ENCODE peak calls at places on chromosomes 5 and 9, in four cellular contexts. V, Q, J and E are unnamed samples.

GRCh38 chr9:93676310-93677054 is 100.1 kb downstream of the PHF2 start:
- DNase-seq in V (peak; percentile 16), Q (no peak), J (peak; percentile 46), E (no peak)

GRCh38 chr9:137482094-137482781 is 23.1 kb upstream of the NSMF start:
- DNase-seq in Q (peak; percentile 68), J (peak; percentile 84), V (peak; percentile 35), E (peak; percentile 68)

GRCh38 chr5:175709276-175709781 is 51.5 kb downstream of the HRH2 start:
- DNase-seq in V (no peak), Q (no peak), J (peak; percentile 25), E (peak; percentile 50)

GRCh38 chr5:32076699-32077695 is 97.1 kb downstream of the GOLPH3 start:
- DNase-seq in Q (peak; percentile 62), J (no peak), V (peak; percentile 67), E (peak; percentile 48)

GRCh38 chr9:8179381-8180053 is 379.9 kb upstream of the DMAC1 start:
- DNase-seq in V (no peak), Q (no peak), J (no peak), E (no peak)

GRCh38 chr5:50445281-50445949 is 4.3 kb upstream of the EMB start:
- DNase-seq in Q (no peak), V (no peak), J (no peak), E (no peak)

GRCh38 chr9:105503873-105504272 is 54.1 kb upstream of the FKTN start:
- DNase-seq in J (no peak), V (no peak), Q (no peak), E (no peak)

GRCh38 chr9:110619831-110620230 is 40.3 kb upstream of the SVEP1 start:
- DNase-seq in V (no peak), Q (no peak), J (no peak), E (no peak)

GRCh38 chr9:116471943-116472506 is 215.1 kb upstream of the TRIM32 start:
- DNase-seq in V (no peak), J (no peak), Q (no peak), E (no peak)

GRCh38 chr5:89036166-89036565 is 153.2 kb upstream of the MEF2C start:
- DNase-seq in J (no peak), V (no peak), Q (no peak), E (no peak)

GRCh38 chr5:8340739-8341344 is 471.9 kb downstream of the MTRR start:
- DNase-seq in Q (peak; percentile 4), V (no peak), J (no peak), E (no peak)

GRCh38 chr5:178234753-178235599 is 2.4 kb upstream of the PHYKPL start:
- DNase-seq in V (peak; percentile 70), Q (peak; percentile 66), J (no peak), E (peak; percentile 95)

GRCh38 chr5:176541338-176542134 is 4.3 kb upstream of the RNF44 start:
- DNase-seq in V (peak; percentile 65), Q (peak; percentile 32), J (no peak), E (peak; percentile 71)

GRCh38 chr5:147310059-147310704 is 75.4 kb downstream of the STK32A start:
- DNase-seq in Q (peak; percentile 93), J (peak; percentile 69), V (no peak), E (peak; percentile 24)

GRCh38 chr9:130243015-130243881 is 22.3 kb upstream of the HMCN2 start:
- DNase-seq in J (peak; percentile 76), V (peak; percentile 60), Q (peak; percentile 79), E (peak; percentile 97)

GRCh38 chr9:137678202-137678601 is 59.4 kb downstream of the EHMT1 start:
- DNase-seq in V (no peak), J (no peak), Q (no peak), E (no peak)

GRCh38 chr9:93906182-93906880 is 48.8 kb downstream of the BARX1 start:
- DNase-seq in Q (no peak), V (no peak), J (no peak), E (no peak)

GRCh38 chr9:99103505-99103904 is 1.4 kb upstream of the TGFBR1 start:
- DNase-seq in J (no peak), Q (peak; percentile 18), V (no peak), E (no peak)

GRCh38 chr5:82635561-82636288 is 357.6 kb upstream of the RPS23 start:
- DNase-seq in V (no peak), J (no peak), Q (peak; percentile 89), E (no peak)

GRCh38 chr5:179294131-179294780 is 51.0 kb downstream of the ADAMTS2 start:
- DNase-seq in Q (no peak), V (no peak), J (no peak), E (no peak)

GRCh38 chr9:124320062-124320973 is 62.6 kb downstream of the NEK6 start:
- DNase-seq in J (peak; percentile 69), Q (peak; percentile 64), V (peak; percentile 73), E (peak; percentile 54)

GRCh38 chr9:129340427-129341196 is 162.6 kb upstream of the IER5L start:
- DNase-seq in V (no peak), J (no peak), Q (peak; percentile 59), E (no peak)

GRCh38 chr5:3214396-3214795 is 381.2 kb upstream of the IRX1 start:
- DNase-seq in J (no peak), Q (no peak), V (no peak), E (no peak)

GRCh38 chr5:123949043-123949804 is 437.2 kb downstream of the CSNK1G3 start:
- DNase-seq in J (no peak), Q (no peak), V (no peak), E (no peak)

GRCh38 chr9:33081128-33081851 is 4.8 kb upstream of the SMU1 start:
- DNase-seq in J (no peak), Q (peak; percentile 89), V (peak; percentile 66), E (peak; percentile 93)

GRCh38 chr5:143676794-143677193 is 135.2 kb upstream of the HMHB1 start:
- DNase-seq in Q (no peak), V (no peak), J (no peak), E (no peak)

GRCh38 chr5:14208071-14209021 is 65.2 kb downstream of the TRIO start:
- DNase-seq in Q (peak; percentile 75), J (no peak), V (no peak), E (no peak)

GRCh38 chr5:24804221-24804681 is 159.5 kb upstream of the CDH10 start:
- DNase-seq in V (no peak), J (no peak), Q (no peak), E (no peak)

GRCh38 chr5:114367029-114367428 is 5.2 kb downstream of the KCNN2 start:
- DNase-seq in V (no peak), J (no peak), Q (no peak), E (no peak)

GRCh38 chr5:45035991-45036390 is 227.2 kb downstream of the MRPS30 start:
- DNase-seq in J (no peak), V (no peak), Q (no peak), E (no peak)

GRCh38 chr5:71925608-71926091 is 181.6 kb upstream of the MAP1B start:
- DNase-seq in V (peak; percentile 59), J (no peak), Q (peak; percentile 43), E (no peak)

GRCh38 chr5:72021651-72022357 is 85.5 kb upstream of the MAP1B start:
- DNase-seq in J (no peak), V (no peak), Q (no peak), E (no peak)

GRCh38 chr5:179243333-179243732 is 101.9 kb downstream of the ADAMTS2 start:
- DNase-seq in V (peak; percentile 8), J (peak; percentile 15), Q (no peak), E (peak; percentile 64)

GRCh38 chr5:150613991-150614650 is 26.3 kb upstream of the SYNPO start:
- DNase-seq in Q (no peak), V (no peak), J (no peak), E (no peak)

GRCh38 chr5:150616506-150616905 is 24.0 kb upstream of the SYNPO start:
- DNase-seq in Q (no peak), J (no peak), V (no peak), E (no peak)

GRCh38 chr5:150614651-150615040 is 25.8 kb upstream of the SYNPO start:
- DNase-seq in V (no peak), Q (no peak), J (no peak), E (no peak)

GRCh38 chr5:150615141-150615699 is 25.2 kb upstream of the SYNPO start:
- DNase-seq in J (no peak), V (peak; percentile 81), Q (no peak), E (no peak)

DNA sequence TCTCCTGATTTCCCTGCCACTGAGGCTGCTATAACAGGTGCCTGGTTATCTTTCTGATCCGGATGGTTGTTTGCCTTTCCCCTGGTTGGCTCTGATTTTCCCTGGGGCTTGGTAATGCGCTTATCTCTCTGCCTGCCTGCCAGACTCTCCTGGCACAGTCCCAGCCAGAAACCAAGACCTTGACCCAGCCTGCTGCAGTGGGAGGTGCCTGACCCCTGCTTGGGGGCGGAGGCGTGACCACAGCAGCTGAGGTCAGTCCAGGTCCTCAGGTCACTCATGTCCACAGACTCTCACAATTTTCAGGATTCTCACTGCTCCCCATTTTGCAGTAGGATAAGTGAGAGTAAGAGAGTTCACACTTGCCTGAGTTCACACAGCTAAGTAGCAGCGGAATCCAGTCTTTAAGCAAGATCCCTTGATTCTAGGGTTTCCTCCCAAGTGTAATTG is 24.4 kb upstream of the SYNPO start:
- DNase-seq in Q (no peak), J (no peak), V (peak; percentile 85), E (no peak)
- TF ChIP-seq POLR2A in Q (no peak), J (no peak), V (no peak), E (no peak)

GRCh38 chr5:163269624-163270023 is 167.8 kb upstream of the CCNG1 start:
- DNase-seq in Q (peak; percentile 4), J (no peak), V (no peak), E (no peak)
- TF ChIP-seq CTCF in Q (no peak), J (no peak), V (no peak), E (no peak)

GRCh38 chr9:121048618-121049017 is 1.5 kb downstream of the C5 start:
- DNase-seq in Q (no peak), J (no peak), V (no peak), E (no peak)

GRCh38 chr9:121055642-121056143 is 5.6 kb upstream of the C5 start:
- DNase-seq in V (no peak), Q (peak; percentile 74), J (no peak), E (no peak)

GRCh38 chr9:121057821-121058220 is 7.7 kb upstream of the C5 start:
- DNase-seq in J (no peak), V (no peak), Q (no peak), E (no peak)

GRCh38 chr9:121050128-121050988 is at the start of gene C5:
- DNase-seq in V (no peak), J (no peak), Q (peak; percentile 47), E (no peak)

DNA sequence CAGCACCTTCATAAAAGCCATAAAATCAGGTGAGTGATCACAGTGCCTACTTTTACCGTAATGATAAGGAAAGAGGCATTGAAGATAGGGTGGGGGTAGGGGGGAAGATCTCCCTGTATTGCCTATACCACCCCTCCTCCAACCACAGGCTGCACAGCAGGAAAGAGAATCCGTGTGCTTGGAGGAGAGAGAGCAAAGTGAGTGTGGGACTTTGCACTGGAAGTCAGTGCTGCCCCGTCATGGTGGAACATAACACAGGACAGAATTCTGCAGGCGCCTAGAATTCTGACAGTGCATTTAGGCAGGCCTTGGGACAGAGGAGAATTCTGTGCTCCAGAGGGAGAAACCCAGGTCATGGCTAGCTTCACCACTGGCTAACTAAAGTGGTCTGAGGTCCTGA is 3.5 kb upstream of the C5 start:
- DNase-seq in J (no peak), Q (no peak), V (no peak), E (no peak)
- TF ChIP-seq POLR2A in J (no peak), Q (no peak), V (no peak), E (no peak)

DNA sequence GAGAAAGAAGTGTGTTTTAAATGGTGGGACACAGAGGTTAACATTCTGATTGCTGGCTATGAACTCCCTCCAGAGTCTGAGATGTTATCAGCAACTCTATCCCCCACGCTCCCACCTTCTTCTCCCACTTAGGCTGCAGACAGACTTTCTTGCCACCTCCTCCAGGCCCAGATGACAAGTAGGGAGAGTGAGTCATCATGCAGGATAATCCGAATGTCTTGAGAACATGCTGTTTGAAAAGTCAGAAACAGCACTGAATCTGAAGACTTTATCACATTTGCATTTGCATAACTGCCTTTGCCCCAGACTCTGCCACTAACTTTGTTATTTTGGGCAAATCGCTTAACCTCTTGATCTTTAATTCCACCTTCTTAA is 139.8 kb downstream of the ESM1 start:
- DNase-seq in J (no peak), Q (no peak), V (no peak), E (no peak)
- TF ChIP-seq CTCF in J (no peak), Q (no peak), V (no peak), E (no peak)